ENCODE peak calls at places on chromosomes 13 and 19, in four cellular contexts. One of them, this sample, is unnamed.

GRCh38 chr19:1411255-1412191 is 4.1 kb downstream of the DAZAP1 start:
- DNase-seq in IMR-90: peak
- DNase-seq in neuronal stem cell: no peak
- DNase-seq in H9: no peak
- DNase-seq in this sample: no peak

GRCh38 chr13:35512271-35512920 is 35.9 kb upstream of the MAB21L1 start:
- DNase-seq in H9: no peak
- DNase-seq in IMR-90: peak
- DNase-seq in neuronal stem cell: no peak
- DNase-seq in this sample: no peak

GRCh38 chr19:39539165-39539518 is 819 bp downstream of the EID2 start:
- DNase-seq in IMR-90: peak
- DNase-seq in neuronal stem cell: no peak
- DNase-seq in H9: no peak
- DNase-seq in this sample: no peak

GRCh38 chr13:77820431-77821149 is 98.0 kb downstream of the EDNRB start:
- DNase-seq in neuronal stem cell: no peak
- DNase-seq in H9: no peak
- DNase-seq in IMR-90: no peak
- DNase-seq in this sample: no peak

GRCh38 chr13:20506676-20507075 is 19.0 kb downstream of the CRYL1 start:
- DNase-seq in IMR-90: no peak
- DNase-seq in neuronal stem cell: no peak
- DNase-seq in H9: no peak
- DNase-seq in this sample: no peak

GRCh38 chr19:17873661-17874422 is 2.1 kb downstream of the SLC5A5 start:
- DNase-seq in neuronal stem cell: peak
- DNase-seq in H9: peak
- DNase-seq in IMR-90: no peak
- DNase-seq in this sample: peak

GRCh38 chr19:54190942-54191670 is at the start of gene TSEN34:
- DNase-seq in H9: peak
- DNase-seq in neuronal stem cell: peak
- DNase-seq in IMR-90: peak
- DNase-seq in this sample: peak

GRCh38 chr19:10769533-10770491 is 51.9 kb downstream of the DNM2 start:
- DNase-seq in H9: no peak
- DNase-seq in neuronal stem cell: no peak
- DNase-seq in IMR-90: peak
- DNase-seq in this sample: no peak

GRCh38 chr13:79226938-79227337 is 179.1 kb downstream of the RBM26 start:
- DNase-seq in H9: no peak
- DNase-seq in IMR-90: no peak
- DNase-seq in neuronal stem cell: no peak
- DNase-seq in this sample: peak

GRCh38 chr13:50085063-50085462 is 69.8 kb downstream of the KCNRG start:
- DNase-seq in neuronal stem cell: peak
- DNase-seq in IMR-90: peak
- DNase-seq in H9: no peak
- DNase-seq in this sample: no peak

GRCh38 chr13:39201075-39201630 is 162.9 kb downstream of the NHLRC3 start:
- DNase-seq in H9: no peak
- DNase-seq in IMR-90: no peak
- DNase-seq in neuronal stem cell: no peak
- DNase-seq in this sample: no peak

GRCh38 chr13:47004552-47004951 is 107.7 kb upstream of the HTR2A start:
- DNase-seq in neuronal stem cell: no peak
- DNase-seq in H9: no peak
- DNase-seq in IMR-90: no peak
- DNase-seq in this sample: no peak

GRCh38 chr19:5801796-5802616 is 2.9 kb upstream of the NRTN start:
- DNase-seq in IMR-90: peak
- DNase-seq in H9: peak
- DNase-seq in neuronal stem cell: peak
- DNase-seq in this sample: no peak

DNA sequence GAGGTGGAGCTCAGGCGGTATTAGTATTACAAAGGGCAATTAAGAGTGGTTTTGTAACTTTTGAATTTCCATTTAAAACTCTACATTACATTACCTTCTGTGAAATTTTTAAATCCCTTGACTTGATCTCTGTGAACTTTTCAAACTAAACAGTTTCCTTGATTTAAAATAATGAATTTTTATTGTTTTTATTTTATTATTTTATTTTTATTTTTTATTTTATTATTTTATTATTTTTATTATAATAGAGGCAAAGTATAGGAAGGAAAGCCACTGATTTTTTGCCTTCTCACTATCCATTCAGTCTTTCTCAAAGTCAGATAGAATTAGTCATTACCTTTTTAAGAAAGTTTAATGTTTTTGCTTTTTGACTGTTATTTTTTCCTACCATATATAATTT is 1248.1 kb upstream of the SLC10A2 start:
- DNase-seq in H9: no peak
- DNase-seq in neuronal stem cell: no peak
- DNase-seq in IMR-90: no peak
- DNase-seq in this sample: no peak
- H2AK5ac ChIP-seq in H9: no peak
- H2AK5ac ChIP-seq in neuronal stem cell: no peak
- H2AK5ac ChIP-seq in IMR-90: peak
- H2AK5ac ChIP-seq in this sample: no peak

GRCh38 chr13:97658556-97658955 is 224.6 kb downstream of the RAP2A start:
- DNase-seq in H9: no peak
- DNase-seq in neuronal stem cell: no peak
- DNase-seq in IMR-90: no peak
- DNase-seq in this sample: no peak

GRCh38 chr13:97648881-97649224 is 214.9 kb downstream of the RAP2A start:
- DNase-seq in neuronal stem cell: no peak
- DNase-seq in H9: no peak
- DNase-seq in IMR-90: no peak
- DNase-seq in this sample: no peak

GRCh38 chr13:97659602-97660001 is 225.6 kb downstream of the RAP2A start:
- DNase-seq in H9: no peak
- DNase-seq in neuronal stem cell: peak
- DNase-seq in IMR-90: peak
- DNase-seq in this sample: no peak

GRCh38 chr13:97648171-97648880 is 214.4 kb downstream of the RAP2A start:
- DNase-seq in H9: no peak
- DNase-seq in IMR-90: no peak
- DNase-seq in neuronal stem cell: no peak
- DNase-seq in this sample: no peak

DNA sequence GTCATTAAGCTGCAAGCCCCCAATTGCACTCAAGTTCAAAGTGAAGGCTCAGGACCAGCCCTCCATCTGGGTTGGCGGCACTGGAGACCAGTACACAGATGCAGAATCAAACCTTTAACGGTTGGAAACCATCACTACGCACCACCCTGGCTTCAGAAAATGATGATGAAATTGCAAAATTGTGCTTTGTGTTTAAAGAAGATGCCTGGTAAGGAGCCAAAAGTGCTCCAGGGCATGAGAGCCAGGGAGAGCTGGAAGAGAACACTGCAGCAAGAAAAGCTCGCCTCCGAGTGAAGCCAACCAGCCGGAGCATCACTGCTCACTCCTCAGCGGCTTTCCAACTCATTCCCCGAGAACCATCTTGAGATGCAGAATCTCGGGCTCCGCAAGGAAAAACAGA is 219.8 kb downstream of the RAP2A start:
- DNase-seq in H9: no peak
- DNase-seq in IMR-90: peak
- DNase-seq in neuronal stem cell: no peak
- DNase-seq in this sample: no peak
- H2AK5ac ChIP-seq in H9: no peak
- H2AK5ac ChIP-seq in IMR-90: no peak
- H2AK5ac ChIP-seq in neuronal stem cell: no peak
- H2AK5ac ChIP-seq in this sample: no peak

DNA sequence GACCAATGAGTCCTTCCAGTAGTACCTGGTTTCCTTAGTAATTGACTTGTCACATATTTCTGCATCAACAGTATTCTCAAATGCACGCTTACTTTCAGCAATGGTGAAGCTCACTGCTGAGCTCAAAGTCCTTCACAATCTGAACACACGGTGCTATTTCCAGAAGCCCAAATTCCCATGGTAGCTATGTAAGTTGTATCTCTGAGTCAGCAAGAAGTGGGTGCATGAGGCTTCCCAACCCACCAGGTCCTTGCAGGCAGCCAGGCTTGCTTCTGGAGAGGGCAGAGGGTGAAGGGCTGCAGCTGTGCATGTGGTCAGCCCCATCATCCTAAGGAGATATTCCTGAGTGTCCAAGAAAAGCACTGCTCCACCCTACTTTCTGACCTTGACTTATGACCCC is 25.7 kb downstream of the COL4A2 start:
- DNase-seq in neuronal stem cell: no peak
- DNase-seq in IMR-90: peak
- DNase-seq in H9: no peak
- DNase-seq in this sample: no peak
- H2AK5ac ChIP-seq in neuronal stem cell: no peak
- H2AK5ac ChIP-seq in IMR-90: peak
- H2AK5ac ChIP-seq in H9: no peak
- H2AK5ac ChIP-seq in this sample: no peak

DNA sequence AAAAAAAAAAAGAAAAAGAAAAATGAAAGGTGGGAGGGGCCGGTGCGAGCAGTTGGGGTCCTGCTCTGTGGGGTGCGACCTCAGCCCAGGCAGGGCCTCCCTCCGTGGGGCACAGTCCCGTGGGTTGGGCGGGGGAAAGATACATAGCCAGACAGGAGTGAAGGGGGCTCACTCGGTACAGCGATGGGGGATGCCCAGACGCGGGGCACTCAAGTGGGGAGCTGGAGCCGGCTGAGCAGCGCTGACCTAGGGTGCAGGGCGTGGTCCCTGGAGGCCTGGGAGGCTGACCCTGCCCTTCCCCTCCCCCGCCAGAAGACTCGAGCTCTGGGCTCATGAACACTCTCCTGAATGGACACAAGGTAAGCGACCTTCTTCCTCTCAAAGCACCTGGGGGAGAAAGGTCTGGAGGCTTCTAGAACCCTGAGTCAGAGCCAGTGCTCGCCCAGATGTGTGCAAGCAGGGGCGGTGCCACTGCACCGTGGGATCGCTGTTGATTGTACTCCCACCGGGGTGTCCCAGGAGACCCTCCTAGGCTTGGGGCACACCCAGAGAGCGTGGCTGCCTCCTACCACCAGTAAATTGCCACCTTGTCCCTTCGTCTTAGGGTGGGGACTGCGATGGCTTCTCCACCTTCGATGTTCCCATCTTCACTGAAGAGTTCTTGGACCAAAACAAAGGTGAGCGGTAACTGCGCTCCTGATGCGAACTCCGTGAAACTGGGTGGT is 3.4 kb downstream of the HMG20B start:
- DNase-seq in IMR-90: no peak
- DNase-seq in H9: no peak
- DNase-seq in neuronal stem cell: no peak
- DNase-seq in this sample: no peak
- H2AK5ac ChIP-seq in IMR-90: peak
- H2AK5ac ChIP-seq in H9: no peak
- H2AK5ac ChIP-seq in neuronal stem cell: peak
- H2AK5ac ChIP-seq in this sample: no peak